ENCODE peak calls at places on chromosomes 1 and 21, in five cellular contexts. One of them, this sample, is unnamed. For H3K36me3, the result is how much of the 10 kb centered on the place peaks cover.

GRCh38 chr1:1420654-1421134 is 382 bp downstream of the ANKRD65 start:
- ATAC-seq in HepG2: peak
- ATAC-seq in upper lobe of left lung: peak
- ATAC-seq in GM12878: no peak
- ATAC-seq in K562: no peak
- ATAC-seq in this sample: no peak

GRCh38 chr1:245590726-245591125 is 435.9 kb downstream of the KIF26B start:
- ATAC-seq in GM12878: no peak
- ATAC-seq in upper lobe of left lung: no peak
- ATAC-seq in K562: no peak
- ATAC-seq in HepG2: no peak
- ATAC-seq in this sample: no peak

GRCh38 chr1:107867892-107868291 is 97.1 kb downstream of the VAV3 start:
- ATAC-seq in HepG2: no peak
- ATAC-seq in K562: no peak
- ATAC-seq in upper lobe of left lung: no peak
- ATAC-seq in GM12878: no peak
- ATAC-seq in this sample: no peak

GRCh38 chr1:9097947-9098705 is 28.7 kb upstream of the SLC2A5 start:
- ATAC-seq in HepG2: no peak
- ATAC-seq in GM12878: no peak
- ATAC-seq in K562: no peak
- ATAC-seq in upper lobe of left lung: no peak
- ATAC-seq in this sample: no peak

GRCh38 chr1:192153276-192153675 is 5.0 kb upstream of the RGS18 start:
- ATAC-seq in upper lobe of left lung: no peak
- ATAC-seq in GM12878: no peak
- ATAC-seq in K562: no peak
- ATAC-seq in HepG2: no peak
- ATAC-seq in this sample: no peak

GRCh38 chr21:45874716-45875415 is 106.7 kb upstream of the COL6A1 start:
- ATAC-seq in HepG2: peak
- ATAC-seq in GM12878: no peak
- ATAC-seq in upper lobe of left lung: peak
- ATAC-seq in K562: no peak
- ATAC-seq in this sample: peak

GRCh38 chr1:56331892-56332567 is 247.3 kb downstream of the PLPP3 start:
- ATAC-seq in K562: peak
- ATAC-seq in GM12878: peak
- ATAC-seq in upper lobe of left lung: no peak
- ATAC-seq in HepG2: peak
- ATAC-seq in this sample: no peak

GRCh38 chr1:21365036-21365435 is 74.8 kb upstream of the ECE1 start:
- ATAC-seq in K562: no peak
- ATAC-seq in upper lobe of left lung: no peak
- ATAC-seq in HepG2: no peak
- ATAC-seq in GM12878: peak
- ATAC-seq in this sample: no peak

GRCh38 chr1:101203812-101204540 is 32.8 kb upstream of the S1PR1 start:
- ATAC-seq in HepG2: no peak
- ATAC-seq in K562: no peak
- ATAC-seq in upper lobe of left lung: no peak
- ATAC-seq in GM12878: no peak
- ATAC-seq in this sample: no peak

GRCh38 chr1:237074371-237075117 is 32.6 kb downstream of the RYR2 start:
- ATAC-seq in GM12878: no peak
- ATAC-seq in upper lobe of left lung: no peak
- ATAC-seq in K562: no peak
- ATAC-seq in HepG2: no peak
- ATAC-seq in this sample: no peak

GRCh38 chr1:219281834-219282233 is 108.2 kb downstream of the LYPLAL1 start:
- ATAC-seq in GM12878: no peak
- ATAC-seq in HepG2: no peak
- ATAC-seq in K562: no peak
- ATAC-seq in upper lobe of left lung: no peak
- ATAC-seq in this sample: no peak

GRCh38 chr1:207288315-207288714 is 33.2 kb upstream of the CD55 start:
- ATAC-seq in K562: peak
- ATAC-seq in GM12878: no peak
- ATAC-seq in upper lobe of left lung: peak
- ATAC-seq in HepG2: no peak
- ATAC-seq in this sample: peak

GRCh38 chr1:58576727-58577675 is at the start of gene TACSTD2:
- ATAC-seq in K562: no peak
- ATAC-seq in GM12878: no peak
- ATAC-seq in upper lobe of left lung: peak
- ATAC-seq in HepG2: peak
- ATAC-seq in this sample: peak

GRCh38 chr1:179744401-179745130 is 1.5 kb downstream of the FAM163A start:
- ATAC-seq in HepG2: no peak
- ATAC-seq in upper lobe of left lung: no peak
- ATAC-seq in GM12878: no peak
- ATAC-seq in K562: no peak
- ATAC-seq in this sample: no peak

GRCh38 chr1:167661527-167662436 is 31.8 kb downstream of the RCSD1 start:
- ATAC-seq in GM12878: peak
- ATAC-seq in upper lobe of left lung: no peak
- ATAC-seq in HepG2: no peak
- ATAC-seq in K562: no peak
- ATAC-seq in this sample: peak

GRCh38 chr1:43135857-43136781 is 36.0 kb downstream of the EBNA1BP2 start:
- ATAC-seq in upper lobe of left lung: no peak
- ATAC-seq in GM12878: no peak
- ATAC-seq in K562: no peak
- ATAC-seq in HepG2: no peak
- ATAC-seq in this sample: no peak

GRCh38 chr1:118973032-118973431 is 15.1 kb downstream of the TBX15 start:
- ATAC-seq in K562: no peak
- ATAC-seq in GM12878: no peak
- ATAC-seq in HepG2: no peak
- ATAC-seq in upper lobe of left lung: no peak
- ATAC-seq in this sample: no peak

GRCh38 chr1:45922813-45923212 is 119.4 kb downstream of the MAST2 start:
- ATAC-seq in K562: no peak
- ATAC-seq in upper lobe of left lung: no peak
- ATAC-seq in HepG2: peak
- ATAC-seq in GM12878: no peak
- ATAC-seq in this sample: no peak

GRCh38 chr1:48030696-48031365 is 33.6 kb upstream of the TRABD2B start:
- ATAC-seq in GM12878: no peak
- ATAC-seq in upper lobe of left lung: no peak
- ATAC-seq in K562: no peak
- ATAC-seq in HepG2: peak
- ATAC-seq in this sample: no peak

GRCh38 chr1:228848406-228848805 is 113.1 kb downstream of the RHOU start:
- ATAC-seq in upper lobe of left lung: no peak
- ATAC-seq in K562: no peak
- ATAC-seq in HepG2: peak
- ATAC-seq in GM12878: peak
- ATAC-seq in this sample: no peak

GRCh38 chr1:193593355-193593874 is 407.0 kb upstream of the B3GALT2 start:
- ATAC-seq in upper lobe of left lung: no peak
- ATAC-seq in HepG2: no peak
- ATAC-seq in GM12878: no peak
- ATAC-seq in K562: no peak
- ATAC-seq in this sample: no peak

GRCh38 chr21:46619846-46620245 is 15.0 kb upstream of the S100B start:
- ATAC-seq in upper lobe of left lung: no peak
- ATAC-seq in K562: peak
- ATAC-seq in HepG2: no peak
- ATAC-seq in GM12878: no peak
- ATAC-seq in this sample: no peak

GRCh38 chr1:206484901-206485300 is 14.6 kb downstream of the IKBKE start:
- ATAC-seq in GM12878: no peak
- ATAC-seq in HepG2: no peak
- ATAC-seq in K562: no peak
- ATAC-seq in upper lobe of left lung: no peak
- ATAC-seq in this sample: no peak

GRCh38 chr1:152442765-152443164 is 28.7 kb upstream of the CRNN start:
- ATAC-seq in HepG2: no peak
- ATAC-seq in upper lobe of left lung: no peak
- ATAC-seq in GM12878: no peak
- ATAC-seq in K562: no peak
- ATAC-seq in this sample: peak

GRCh38 chr1:30807318-30808066 is 49.9 kb upstream of the LAPTM5 start:
- ATAC-seq in HepG2: no peak
- ATAC-seq in upper lobe of left lung: peak
- ATAC-seq in GM12878: peak
- ATAC-seq in K562: no peak
- ATAC-seq in this sample: peak

GRCh38 chr1:193487722-193488121 is 301.3 kb upstream of the B3GALT2 start:
- ATAC-seq in upper lobe of left lung: no peak
- ATAC-seq in HepG2: no peak
- ATAC-seq in K562: no peak
- ATAC-seq in GM12878: no peak
- ATAC-seq in this sample: no peak

GRCh38 chr1:214123061-214123784 is 135.4 kb downstream of the PROX1 start:
- ATAC-seq in upper lobe of left lung: peak
- ATAC-seq in HepG2: peak
- ATAC-seq in GM12878: peak
- ATAC-seq in K562: peak
- ATAC-seq in this sample: no peak

GRCh38 chr1:28526886-28527285 is 21.0 kb downstream of the RCC1 start:
- ATAC-seq in upper lobe of left lung: peak
- ATAC-seq in HepG2: no peak
- ATAC-seq in GM12878: no peak
- ATAC-seq in K562: no peak
- ATAC-seq in this sample: no peak

GRCh38 chr21:32562915-32563314 is 22.4 kb downstream of the TCP10L start:
- ATAC-seq in HepG2: no peak
- ATAC-seq in GM12878: no peak
- ATAC-seq in K562: peak
- ATAC-seq in upper lobe of left lung: no peak
- ATAC-seq in this sample: no peak

GRCh38 chr1:40423951-40424618 is 26.2 kb upstream of the ZFP69B start:
- ATAC-seq in upper lobe of left lung: no peak
- ATAC-seq in K562: peak
- ATAC-seq in HepG2: no peak
- ATAC-seq in GM12878: no peak
- ATAC-seq in this sample: no peak

GRCh38 chr21:44392185-44392584 is 38.8 kb downstream of the TRPM2 start:
- ATAC-seq in K562: no peak
- ATAC-seq in GM12878: no peak
- ATAC-seq in HepG2: no peak
- ATAC-seq in upper lobe of left lung: no peak
- ATAC-seq in this sample: no peak

GRCh38 chr1:24742090-24742938 is 2.9 kb upstream of the CLIC4 start:
- ATAC-seq in GM12878: peak
- ATAC-seq in K562: no peak
- ATAC-seq in upper lobe of left lung: no peak
- ATAC-seq in HepG2: peak
- ATAC-seq in this sample: no peak

GRCh38 chr1:166952002-166952746 is 23.2 kb downstream of the ILDR2 start:
- ATAC-seq in upper lobe of left lung: no peak
- ATAC-seq in GM12878: no peak
- ATAC-seq in K562: no peak
- ATAC-seq in HepG2: peak
- ATAC-seq in this sample: no peak

GRCh38 chr1:25805863-25806225 is 5.9 kb downstream of the SELENON start:
- ATAC-seq in GM12878: no peak
- ATAC-seq in upper lobe of left lung: no peak
- ATAC-seq in HepG2: no peak
- ATAC-seq in K562: no peak
- ATAC-seq in this sample: peak

DNA sequence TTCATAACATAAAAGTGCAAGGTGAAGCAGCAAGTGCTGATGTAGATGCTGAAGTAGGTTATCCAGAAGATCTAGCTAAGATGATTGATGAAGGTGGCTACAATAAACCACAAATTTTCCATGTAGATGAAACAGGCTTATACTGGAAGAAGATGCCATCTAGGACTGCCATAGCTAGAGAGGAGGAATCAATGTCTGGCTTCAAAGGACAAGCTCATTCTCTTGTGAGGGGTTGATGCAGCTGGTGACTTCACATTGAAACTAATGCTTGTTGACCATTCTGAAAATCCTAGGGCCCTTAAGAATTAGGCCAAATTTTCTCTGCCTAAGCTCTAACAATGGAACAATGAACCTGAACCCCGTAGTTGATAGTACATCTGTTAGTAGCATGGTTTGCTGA is 34.0 kb downstream of the FLVCR1 start:
- ATAC-seq in GM12878: no peak
- ATAC-seq in K562: no peak
- ATAC-seq in upper lobe of left lung: no peak
- ATAC-seq in HepG2: no peak
- ATAC-seq in this sample: no peak
- H3K36me3 ChIP-seq in GM12878: under half
- H3K36me3 ChIP-seq in K562: half or more
- H3K36me3 ChIP-seq in upper lobe of left lung: under half
- H3K36me3 ChIP-seq in HepG2: under half
- H3K36me3 ChIP-seq in this sample: under half

GRCh38 chr1:65420590-65421340 is at the start of the genes LEPR and LEPROT:
- ATAC-seq in HepG2: peak
- ATAC-seq in K562: no peak
- ATAC-seq in upper lobe of left lung: peak
- ATAC-seq in GM12878: peak
- ATAC-seq in this sample: peak
- TF ChIP-seq POLR2AphosphoS5 in HepG2: peak
- TF ChIP-seq POLR2AphosphoS5 in K562: peak
- TF ChIP-seq POLR2AphosphoS5 in upper lobe of left lung: peak
- TF ChIP-seq POLR2AphosphoS5 in GM12878: peak
- TF ChIP-seq POLR2AphosphoS5 in this sample: peak

GRCh38 chr1:16967095-16967567 is 13.3 kb downstream of the MFAP2 start:
- ATAC-seq in GM12878: no peak
- ATAC-seq in HepG2: no peak
- ATAC-seq in K562: no peak
- ATAC-seq in upper lobe of left lung: peak
- ATAC-seq in this sample: no peak
- TF ChIP-seq EP300 in GM12878: no peak
- TF ChIP-seq EP300 in HepG2: no peak
- TF ChIP-seq EP300 in K562: no peak
- TF ChIP-seq EP300 in upper lobe of left lung: no peak
- TF ChIP-seq EP300 in this sample: no peak

GRCh38 chr1:114512595-114513280 is 1.7 kb upstream of the TRIM33 start:
- ATAC-seq in K562: peak
- ATAC-seq in GM12878: no peak
- ATAC-seq in upper lobe of left lung: no peak
- ATAC-seq in HepG2: no peak
- ATAC-seq in this sample: no peak
- H3K36me3 ChIP-seq in K562: under half
- H3K36me3 ChIP-seq in GM12878: under half
- H3K36me3 ChIP-seq in upper lobe of left lung: under half
- H3K36me3 ChIP-seq in HepG2: under half
- H3K36me3 ChIP-seq in this sample: under half

GRCh38 chr1:54803761-54804470 is 2.8 kb upstream of the TTC22 start:
- ATAC-seq in GM12878: no peak
- ATAC-seq in upper lobe of left lung: peak
- ATAC-seq in HepG2: peak
- ATAC-seq in K562: no peak
- ATAC-seq in this sample: peak
- TF ChIP-seq POLR2AphosphoS5 in GM12878: no peak
- TF ChIP-seq POLR2AphosphoS5 in upper lobe of left lung: no peak
- TF ChIP-seq POLR2AphosphoS5 in HepG2: no peak
- TF ChIP-seq POLR2AphosphoS5 in K562: no peak
- TF ChIP-seq POLR2AphosphoS5 in this sample: no peak